ENCODE peak calls at places on chromosomes 11 and 22, in nine cellular contexts. B, Y, K, O, G, V, N, H and T are unnamed samples.

GRCh38 chr11:122804161-122804560 is 34.1 kb upstream of the CRTAM start:
- DNase-seq in B (no peak), Y (no peak), K (no peak), O (peak; percentile 15), G (no peak), V (no peak), N (no peak), H (peak; percentile 57), T (no peak)

GRCh38 chr11:69234740-69235710 is 58.9 kb upstream of the MYEOV start:
- DNase-seq in B (no peak), Y (peak; percentile 81), K (no peak), O (no peak), G (no peak), V (no peak), N (no peak), H (no peak), T (peak; percentile 28)

GRCh38 chr11:64324692-64325469 is 7.0 kb downstream of the PRDX5 start:
- DNase-seq in B (no peak), Y (no peak), K (no peak), O (no peak), G (no peak), V (no peak), N (no peak), H (no peak), T (no peak)

GRCh38 chr11:70490723-70491558 is 92.6 kb downstream of the CTTN start:
- DNase-seq in B (no peak), Y (no peak), K (no peak), O (no peak), G (no peak), V (no peak), N (peak; percentile 27), H (no peak), T (no peak)

GRCh38 chr11:31903225-31904074 is 92.3 kb upstream of the PAX6 start:
- DNase-seq in B (no peak), Y (no peak), K (no peak), O (no peak), G (no peak), V (no peak), N (peak; percentile 87), H (no peak), T (peak; percentile 91)

GRCh38 chr11:16825968-16826367 is 87.5 kb downstream of the C11orf58 start:
- DNase-seq in B (no peak), Y (no peak), K (no peak), O (no peak), G (no peak), V (no peak), N (no peak), H (no peak), T (no peak)

GRCh38 chr11:8828580-8829358 is 82.2 kb upstream of the AKIP1 start:
- DNase-seq in B (no peak), Y (no peak), K (no peak), O (no peak), G (no peak), V (no peak), N (no peak), H (peak; percentile 46), T (peak; percentile 40)

GRCh38 chr22:33841281-33842005 is 78.8 kb downstream of the LARGE1 start:
- DNase-seq in B (no peak), Y (no peak), K (no peak), O (no peak), G (no peak), V (no peak), N (no peak), H (peak; percentile 44), T (no peak)

GRCh38 chr11:65621460-65621859 is 5.9 kb downstream of the PCNX3 start:
- DNase-seq in B (no peak), Y (no peak), K (no peak), O (no peak), G (no peak), V (no peak), N (no peak), H (no peak), T (no peak)

GRCh38 chr11:6271598-6271997 is 12.0 kb downstream of the CCKBR start:
- DNase-seq in B (no peak), Y (no peak), K (no peak), O (no peak), G (no peak), V (no peak), N (no peak), H (no peak), T (no peak)

GRCh38 chr11:118430956-118431355 is 5.3 kb upstream of the KMT2A start:
- DNase-seq in B (no peak), Y (no peak), K (no peak), O (peak; percentile 12), G (no peak), V (no peak), N (no peak), H (no peak), T (no peak)

GRCh38 chr11:64850979-64851567 is 6.6 kb upstream of the CDC42BPG start:
- DNase-seq in B (no peak), Y (no peak), K (peak; percentile 53), O (no peak), G (no peak), V (peak; percentile 75), N (no peak), H (no peak), T (no peak)

GRCh38 chr22:38291201-38291777 is 18.5 kb upstream of the TMEM184B start:
- DNase-seq in B (no peak), Y (no peak), K (no peak), O (no peak), G (no peak), V (no peak), N (no peak), H (no peak), T (no peak)

GRCh38 chr11:83691387-83692088 is 405.4 kb upstream of the CCDC90B start:
- DNase-seq in B (no peak), Y (no peak), K (no peak), O (no peak), G (no peak), V (no peak), N (no peak), H (peak; percentile 4), T (peak; percentile 57)

GRCh38 chr11:70556884-70557741 is 158.8 kb downstream of the CTTN start:
- DNase-seq in B (no peak), Y (no peak), K (no peak), O (no peak), G (no peak), V (no peak), N (no peak), H (peak; percentile 58), T (no peak)

GRCh38 chr22:35383679-35384071 is 2.8 kb downstream of the HMOX1 start:
- DNase-seq in B (no peak), Y (no peak), K (no peak), O (no peak), G (no peak), V (no peak), N (no peak), H (no peak), T (no peak)

GRCh38 chr11:44755553-44756505 is 29.1 kb downstream of the TSPAN18 start:
- DNase-seq in B (no peak), Y (peak; percentile 82), K (no peak), O (no peak), G (no peak), V (no peak), N (no peak), H (peak; percentile 91), T (no peak)

GRCh38 chr11:32722255-32722654 is 72.2 kb downstream of the CCDC73 start:
- DNase-seq in B (no peak), Y (no peak), K (no peak), O (no peak), G (no peak), V (no peak), N (no peak), H (no peak), T (no peak)

GRCh38 chr22:39309364-39309861 is 10.0 kb downstream of the RPL3 start:
- DNase-seq in B (no peak), Y (no peak), K (no peak), O (no peak), G (no peak), V (no peak), N (no peak), H (peak; percentile 77), T (no peak)

GRCh38 chr22:29814003-29814402 is 24.1 kb downstream of the ASCC2 start:
- DNase-seq in B (no peak), Y (no peak), K (no peak), O (no peak), G (no peak), V (no peak), N (no peak), H (no peak), T (no peak)

GRCh38 chr22:42688241-42688913 is 32.3 kb downstream of the A4GALT start:
- DNase-seq in B (peak; percentile 23), Y (peak; percentile 97), K (no peak), O (peak; percentile 43), G (peak; percentile 36), V (no peak), N (peak; percentile 88), H (peak; percentile 92), T (peak; percentile 82)

GRCh38 chr11:84714316-84714780 is 912.8 kb downstream of the DLG2 start:
- DNase-seq in B (peak; percentile 23), Y (no peak), K (no peak), O (no peak), G (no peak), V (peak; percentile 26), N (peak; percentile 49), H (peak; percentile 18), T (no peak)

GRCh38 chr11:78281511-78281910 is 92.8 kb downstream of the USP35 start:
- DNase-seq in B (no peak), Y (no peak), K (no peak), O (no peak), G (no peak), V (no peak), N (no peak), H (no peak), T (no peak)

GRCh38 chr11:46375392-46376101 is 5.9 kb upstream of the MDK start:
- DNase-seq in B (no peak), Y (no peak), K (no peak), O (no peak), G (no peak), V (no peak), N (no peak), H (no peak), T (no peak)

GRCh38 chr11:119306373-119306890 is 10.5 kb downstream of the MCAM start:
- DNase-seq in B (peak; percentile 22), Y (no peak), K (peak; percentile 52), O (peak; percentile 62), G (no peak), V (peak; percentile 33), N (no peak), H (peak; percentile 76), T (no peak)

GRCh38 chr11:122248130-122248529 is 132.1 kb upstream of the BLID start:
- DNase-seq in B (no peak), Y (no peak), K (no peak), O (no peak), G (no peak), V (no peak), N (no peak), H (no peak), T (no peak)

GRCh38 chr11:101436511-101437142 is 147.2 kb downstream of the TRPC6 start:
- DNase-seq in B (peak; percentile 57), Y (no peak), K (no peak), O (peak; percentile 27), G (no peak), V (peak; percentile 3), N (no peak), H (peak; percentile 47), T (no peak)

GRCh38 chr22:20441631-20442484 is 4.2 kb upstream of the SCARF2 start:
- DNase-seq in B (no peak), Y (no peak), K (no peak), O (no peak), G (no peak), V (no peak), N (peak; percentile 47), H (peak; percentile 54), T (no peak)

GRCh38 chr22:46719921-46720320 is 18.1 kb downstream of the CERK start:
- DNase-seq in B (no peak), Y (no peak), K (no peak), O (no peak), G (no peak), V (no peak), N (no peak), H (no peak), T (no peak)

GRCh38 chr11:117424781-117425180 is 97.1 kb downstream of the CEP164 start:
- DNase-seq in B (no peak), Y (no peak), K (no peak), O (no peak), G (no peak), V (no peak), N (no peak), H (peak; percentile 73), T (no peak)